ENCODE peak calls at places on chromosomes 5 and 9, in eight cellular contexts. One of them, this sample, is unnamed.

GRCh38 chr9:109753308-109753707 is 26.7 kb upstream of the PALM2AKAP2 start:
- DNase-seq in prostate gland: no peak
- DNase-seq in tibial nerve: no peak
- DNase-seq in stomach: no peak
- DNase-seq in IMR-90: no peak
- DNase-seq in body of pancreas: no peak
- DNase-seq in uterus: no peak
- DNase-seq in spleen: no peak
- DNase-seq in this sample: no peak

GRCh38 chr5:137179203-137179602 is 319.9 kb downstream of the SPOCK1 start:
- DNase-seq in tibial nerve: no peak
- DNase-seq in spleen: no peak
- DNase-seq in uterus: no peak
- DNase-seq in prostate gland: no peak
- DNase-seq in stomach: no peak
- DNase-seq in IMR-90: no peak
- DNase-seq in body of pancreas: no peak
- DNase-seq in this sample: no peak

GRCh38 chr5:59346514-59346913 is 547.0 kb downstream of the PDE4D start:
- DNase-seq in body of pancreas: no peak
- DNase-seq in prostate gland: no peak
- DNase-seq in spleen: no peak
- DNase-seq in IMR-90: no peak
- DNase-seq in uterus: no peak
- DNase-seq in tibial nerve: no peak
- DNase-seq in stomach: no peak
- DNase-seq in this sample: no peak

GRCh38 chr5:127406326-127407121 is 110.9 kb upstream of the PRRC1 start:
- DNase-seq in uterus: no peak
- DNase-seq in tibial nerve: no peak
- DNase-seq in body of pancreas: no peak
- DNase-seq in stomach: no peak
- DNase-seq in spleen: no peak
- DNase-seq in IMR-90: no peak
- DNase-seq in prostate gland: no peak
- DNase-seq in this sample: no peak

GRCh38 chr9:91751922-91752321 is 198.1 kb downstream of the ROR2 start:
- DNase-seq in prostate gland: no peak
- DNase-seq in uterus: no peak
- DNase-seq in tibial nerve: no peak
- DNase-seq in body of pancreas: no peak
- DNase-seq in stomach: no peak
- DNase-seq in spleen: no peak
- DNase-seq in IMR-90: peak; percentile 81
- DNase-seq in this sample: no peak

GRCh38 chr5:52837068-52837467 is 49.4 kb downstream of the ITGA1 start:
- DNase-seq in tibial nerve: no peak
- DNase-seq in uterus: peak; percentile 22
- DNase-seq in spleen: no peak
- DNase-seq in prostate gland: no peak
- DNase-seq in stomach: no peak
- DNase-seq in IMR-90: peak; percentile 73
- DNase-seq in body of pancreas: no peak
- DNase-seq in this sample: no peak

GRCh38 chr9:13896922-13897835 is 416.8 kb downstream of the NFIB start:
- DNase-seq in body of pancreas: no peak
- DNase-seq in uterus: no peak
- DNase-seq in stomach: no peak
- DNase-seq in tibial nerve: no peak
- DNase-seq in spleen: no peak
- DNase-seq in prostate gland: no peak
- DNase-seq in IMR-90: no peak
- DNase-seq in this sample: no peak

GRCh38 chr9:127392166-127392565 is 4.8 kb upstream of the SLC2A8 start:
- DNase-seq in IMR-90: no peak
- DNase-seq in stomach: no peak
- DNase-seq in spleen: peak; percentile 45
- DNase-seq in uterus: no peak
- DNase-seq in tibial nerve: no peak
- DNase-seq in prostate gland: no peak
- DNase-seq in body of pancreas: no peak
- DNase-seq in this sample: no peak

GRCh38 chr5:10445352-10445751 is 3.7 kb downstream of the ROPN1L start:
- DNase-seq in stomach: no peak
- DNase-seq in prostate gland: no peak
- DNase-seq in IMR-90: no peak
- DNase-seq in uterus: no peak
- DNase-seq in spleen: no peak
- DNase-seq in tibial nerve: no peak
- DNase-seq in body of pancreas: no peak
- DNase-seq in this sample: no peak

GRCh38 chr5:139985733-139986132 is 57.4 kb downstream of the NRG2 start:
- DNase-seq in prostate gland: no peak
- DNase-seq in uterus: no peak
- DNase-seq in spleen: no peak
- DNase-seq in IMR-90: peak; percentile 68
- DNase-seq in tibial nerve: no peak
- DNase-seq in body of pancreas: no peak
- DNase-seq in stomach: no peak
- DNase-seq in this sample: no peak

GRCh38 chr5:1174122-1174936 is 27.1 kb upstream of the SLC6A19 start:
- DNase-seq in uterus: peak; percentile 34
- DNase-seq in tibial nerve: peak; percentile 60
- DNase-seq in prostate gland: peak; percentile 61
- DNase-seq in body of pancreas: peak; percentile 65
- DNase-seq in stomach: peak; percentile 75
- DNase-seq in spleen: no peak
- DNase-seq in IMR-90: peak; percentile 74
- DNase-seq in this sample: peak; percentile 85

GRCh38 chr5:77391240-77391765 is 100.8 kb downstream of the WDR41 start:
- DNase-seq in body of pancreas: no peak
- DNase-seq in uterus: no peak
- DNase-seq in spleen: no peak
- DNase-seq in tibial nerve: no peak
- DNase-seq in stomach: no peak
- DNase-seq in IMR-90: no peak
- DNase-seq in prostate gland: no peak
- DNase-seq in this sample: no peak

GRCh38 chr5:175677571-175677970 is 19.7 kb downstream of the HRH2 start:
- DNase-seq in body of pancreas: no peak
- DNase-seq in stomach: no peak
- DNase-seq in prostate gland: no peak
- DNase-seq in IMR-90: no peak
- DNase-seq in uterus: no peak
- DNase-seq in spleen: no peak
- DNase-seq in tibial nerve: no peak
- DNase-seq in this sample: no peak
- TF ChIP-seq POLR2A in body of pancreas: no peak
- TF ChIP-seq POLR2A in stomach: no peak
- TF ChIP-seq POLR2A in prostate gland: no peak
- TF ChIP-seq POLR2A in IMR-90: no peak
- TF ChIP-seq POLR2A in uterus: no peak
- TF ChIP-seq POLR2A in spleen: no peak
- TF ChIP-seq POLR2A in tibial nerve: no peak
- TF ChIP-seq POLR2A in this sample: no peak

DNA sequence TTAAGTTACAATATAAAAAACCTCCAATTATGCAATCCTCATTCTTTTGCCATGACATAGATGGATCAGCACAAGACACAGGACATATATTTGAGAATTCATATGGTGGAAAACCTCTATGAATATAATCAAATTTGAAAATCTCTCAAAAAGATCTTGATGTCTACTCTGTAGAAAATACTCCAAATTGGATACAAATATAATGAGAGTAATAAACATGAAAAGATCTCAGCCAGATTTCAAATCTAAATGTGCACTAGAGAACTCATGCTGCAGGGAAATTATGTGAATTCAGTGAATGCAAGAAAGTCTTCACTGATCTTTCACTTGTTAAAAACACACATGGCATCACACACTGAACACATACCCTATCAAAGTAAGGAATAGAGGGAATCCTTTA is 13.8 kb downstream of the PCDHB15 start:
- DNase-seq in spleen: no peak
- DNase-seq in IMR-90: no peak
- DNase-seq in tibial nerve: no peak
- DNase-seq in body of pancreas: no peak
- DNase-seq in uterus: no peak
- DNase-seq in prostate gland: no peak
- DNase-seq in stomach: no peak
- DNase-seq in this sample: no peak
- H3K9me3 ChIP-seq in spleen: peaks cover 100% of the 10 kb centered on the region
- H3K9me3 ChIP-seq in IMR-90: peaks cover 40% of the 10 kb centered on the region
- H3K9me3 ChIP-seq in tibial nerve: peaks cover 100% of the 10 kb centered on the region
- H3K9me3 ChIP-seq in body of pancreas: peaks cover 79% of the 10 kb centered on the region
- H3K9me3 ChIP-seq in uterus: peaks cover 100% of the 10 kb centered on the region
- H3K9me3 ChIP-seq in prostate gland: no peaks in the 10 kb centered on the region
- H3K9me3 ChIP-seq in stomach: peaks cover 100% of the 10 kb centered on the region
- H3K9me3 ChIP-seq in this sample: peaks cover 100% of the 10 kb centered on the region

DNA sequence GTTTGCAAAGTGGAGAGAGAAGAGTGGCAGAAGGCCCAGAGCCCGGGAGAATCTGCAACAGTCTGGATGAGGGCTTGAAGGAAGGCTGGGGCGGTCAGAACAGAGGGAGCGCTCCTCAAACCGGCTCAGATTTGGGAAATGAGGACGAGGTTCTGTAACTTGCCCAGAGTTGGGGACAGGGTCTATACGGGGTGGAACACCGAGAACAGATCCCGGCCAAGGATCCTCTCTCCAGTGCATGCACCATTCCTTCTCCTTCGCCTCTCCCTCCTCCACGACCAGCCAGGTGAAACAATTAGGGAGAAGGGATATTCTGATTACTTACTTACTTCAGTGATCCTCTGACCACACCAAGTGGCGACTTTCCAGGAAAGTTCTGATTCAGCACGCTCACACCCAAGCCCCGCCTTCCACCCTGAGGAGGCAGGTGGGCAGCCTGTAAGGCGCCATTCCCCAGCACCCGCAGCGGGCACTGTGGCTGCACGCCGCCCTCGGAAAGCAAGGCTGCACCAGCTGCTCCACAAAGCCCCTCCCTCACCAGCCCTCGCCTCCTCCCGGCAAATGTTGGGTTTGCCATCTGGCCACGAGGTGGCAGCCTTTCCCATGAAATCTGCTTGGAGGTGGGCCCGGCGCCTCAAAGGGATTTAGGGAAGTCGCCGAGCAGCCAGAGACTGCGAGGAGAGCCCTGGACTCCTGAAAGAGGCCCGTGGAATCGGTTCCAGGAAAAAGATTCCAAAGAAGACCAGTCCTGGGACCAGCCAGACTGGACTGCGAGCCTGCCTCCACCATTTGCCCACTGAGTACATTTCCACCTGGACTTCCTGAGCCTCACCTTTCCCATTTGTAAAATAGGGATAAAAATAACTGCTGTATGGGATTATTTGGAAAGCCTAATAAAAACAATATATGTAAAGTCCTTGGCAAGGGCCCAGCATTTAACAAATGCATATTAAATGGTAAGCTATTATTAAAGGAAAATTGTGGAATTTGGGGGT is 22.2 kb upstream of the WWC1 start:
- DNase-seq in uterus: peak; percentile 76
- DNase-seq in body of pancreas: peak; percentile 90
- DNase-seq in spleen: peak; percentile 87
- DNase-seq in tibial nerve: peak; percentile 80
- DNase-seq in stomach: peak; percentile 92
- DNase-seq in prostate gland: peak; percentile 93
- DNase-seq in IMR-90: peak; percentile 82
- DNase-seq in this sample: peak; percentile 90
- TF ChIP-seq POLR2A in uterus: no peak
- TF ChIP-seq POLR2A in body of pancreas: no peak
- TF ChIP-seq POLR2A in spleen: no peak
- TF ChIP-seq POLR2A in tibial nerve: no peak
- TF ChIP-seq POLR2A in stomach: no peak
- TF ChIP-seq POLR2A in prostate gland: peak; percentile 39
- TF ChIP-seq POLR2A in IMR-90: peak; percentile 45
- TF ChIP-seq POLR2A in this sample: no peak

GRCh38 chr5:55820488-55820887 is 30.7 kb upstream of the IL31RA start:
- DNase-seq in IMR-90: peak; percentile 1
- DNase-seq in spleen: no peak
- DNase-seq in stomach: no peak
- DNase-seq in tibial nerve: no peak
- DNase-seq in uterus: no peak
- DNase-seq in prostate gland: no peak
- DNase-seq in body of pancreas: no peak
- DNase-seq in this sample: no peak

GRCh38 chr5:55823151-55823796 is 27.9 kb upstream of the IL31RA start:
- DNase-seq in IMR-90: no peak
- DNase-seq in tibial nerve: no peak
- DNase-seq in spleen: no peak
- DNase-seq in stomach: no peak
- DNase-seq in body of pancreas: no peak
- DNase-seq in prostate gland: peak; percentile 47
- DNase-seq in uterus: no peak
- DNase-seq in this sample: no peak

GRCh38 chr5:55817030-55817429 is 34.1 kb upstream of the IL31RA start:
- DNase-seq in tibial nerve: no peak
- DNase-seq in spleen: no peak
- DNase-seq in IMR-90: peak; percentile 20
- DNase-seq in stomach: no peak
- DNase-seq in prostate gland: no peak
- DNase-seq in uterus: no peak
- DNase-seq in body of pancreas: no peak
- DNase-seq in this sample: no peak

GRCh38 chr5:55816342-55816741 is 34.8 kb upstream of the IL31RA start:
- DNase-seq in uterus: no peak
- DNase-seq in stomach: no peak
- DNase-seq in spleen: no peak
- DNase-seq in prostate gland: no peak
- DNase-seq in body of pancreas: no peak
- DNase-seq in IMR-90: peak; percentile 97
- DNase-seq in tibial nerve: no peak
- DNase-seq in this sample: no peak

GRCh38 chr5:55821731-55822512 is 29.2 kb upstream of the IL31RA start:
- DNase-seq in stomach: peak; percentile 35
- DNase-seq in IMR-90: no peak
- DNase-seq in body of pancreas: peak; percentile 34
- DNase-seq in tibial nerve: no peak
- DNase-seq in prostate gland: no peak
- DNase-seq in uterus: no peak
- DNase-seq in spleen: peak; percentile 77
- DNase-seq in this sample: peak; percentile 27
- H3K9me3 ChIP-seq in stomach: no peaks in the 10 kb centered on the region
- H3K9me3 ChIP-seq in IMR-90: no peaks in the 10 kb centered on the region
- H3K9me3 ChIP-seq in body of pancreas: no peaks in the 10 kb centered on the region
- H3K9me3 ChIP-seq in tibial nerve: no peaks in the 10 kb centered on the region
- H3K9me3 ChIP-seq in prostate gland: no peaks in the 10 kb centered on the region
- H3K9me3 ChIP-seq in uterus: no peaks in the 10 kb centered on the region
- H3K9me3 ChIP-seq in spleen: no peaks in the 10 kb centered on the region
- H3K9me3 ChIP-seq in this sample: no peaks in the 10 kb centered on the region

DNA sequence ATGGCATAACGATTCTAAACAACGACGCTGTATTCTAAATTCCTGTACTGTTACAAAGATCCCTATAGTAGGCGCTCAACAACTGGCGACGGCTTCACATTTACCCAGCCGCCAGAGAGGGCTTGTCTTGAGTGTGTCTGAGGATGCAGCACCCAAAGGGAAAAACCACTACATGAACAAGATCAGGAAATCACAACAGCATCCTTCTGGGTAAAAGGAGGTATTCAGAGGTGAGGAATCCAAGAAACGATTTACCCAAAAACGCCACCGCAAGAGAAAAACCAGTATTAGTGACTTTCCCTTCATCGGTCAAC is 711 bp downstream of the TTC33 start:
- DNase-seq in tibial nerve: peak; percentile 76
- DNase-seq in spleen: peak; percentile 86
- DNase-seq in prostate gland: peak; percentile 80
- DNase-seq in body of pancreas: peak; percentile 81
- DNase-seq in IMR-90: peak; percentile 81
- DNase-seq in stomach: peak; percentile 75
- DNase-seq in uterus: peak; percentile 59
- DNase-seq in this sample: peak; percentile 86
- TF ChIP-seq POLR2A in tibial nerve: peak; percentile 27
- TF ChIP-seq POLR2A in spleen: no peak
- TF ChIP-seq POLR2A in prostate gland: no peak
- TF ChIP-seq POLR2A in body of pancreas: no peak
- TF ChIP-seq POLR2A in IMR-90: peak; percentile 65
- TF ChIP-seq POLR2A in stomach: no peak
- TF ChIP-seq POLR2A in uterus: no peak
- TF ChIP-seq POLR2A in this sample: no peak